ENCODE peak calls at places on chromosome 15, in nine cellular contexts. R is GM23248, F is PC-9, X is PC-3, Z is OCI-LY7, M is HCT116, J is Karpas-422, A is SK-N-SH, D is MM.1S. E is an unnamed sample. For H3K9me2, the result is how much of the 10 kb centered on the place peaks cover.

GRCh38 chr15:68504721-68505090 is 72.7 kb upstream of the ITGA11 start:
- DNase-seq in M (no peak), Z (no peak), A (no peak), J (no peak), F (no peak), D (no peak), R (no peak), X (no peak), E (no peak)

GRCh38 chr15:69086427-69087205 is 72.1 kb downstream of the NOX5 start:
- DNase-seq in Z (no peak), F (no peak), D (no peak), A (no peak), M (no peak), R (no peak), J (no peak), X (no peak), E (peak)

GRCh38 chr15:31489281-31489680 is 162.6 kb downstream of the KLF13 start:
- DNase-seq in A (no peak), R (no peak), D (no peak), F (no peak), J (no peak), Z (no peak), M (no peak), X (no peak), E (no peak)

GRCh38 chr15:93202405-93202804 is 113.4 kb upstream of the RGMA start:
- DNase-seq in R (no peak), D (no peak), Z (no peak), A (no peak), X (no peak), J (no peak), M (no peak), F (no peak), E (no peak)

GRCh38 chr15:83380026-83380425 is 67.1 kb upstream of the SH3GL3 start:
- DNase-seq in M (peak), F (no peak), J (no peak), A (no peak), X (peak), Z (no peak), R (peak), D (no peak), E (no peak)

GRCh38 chr15:69038508-69038907 is 24.0 kb downstream of the NOX5 start:
- DNase-seq in X (no peak), Z (no peak), M (no peak), J (no peak), R (no peak), F (no peak), A (no peak), D (no peak), E (no peak)

GRCh38 chr15:49331951-49332350 is 91.1 kb upstream of the FGF7 start:
- DNase-seq in R (peak), D (no peak), Z (no peak), A (no peak), M (no peak), J (no peak), X (no peak), F (no peak), E (no peak)

GRCh38 chr15:53837263-53837662 is 77.8 kb upstream of the WDR72 start:
- DNase-seq in D (peak), F (no peak), A (no peak), Z (no peak), R (no peak), X (peak), M (no peak), J (no peak), E (peak)

GRCh38 chr15:35139822-35140221 is 54.7 kb upstream of the NANOGP8 start:
- DNase-seq in F (no peak), R (no peak), M (no peak), J (no peak), D (no peak), A (no peak), X (no peak), Z (no peak), E (no peak)

GRCh38 chr15:50377867-50378751 is 23.1 kb upstream of the GABPB1 start:
- DNase-seq in M (no peak), F (no peak), Z (peak), J (no peak), R (no peak), D (no peak), A (no peak), X (no peak), E (no peak)

GRCh38 chr15:87973456-87974215 is 282.9 kb downstream of the NTRK3 start:
- DNase-seq in X (peak), A (no peak), Z (no peak), M (no peak), J (no peak), D (no peak), R (no peak), F (no peak), E (no peak)

GRCh38 chr15:34182942-34183341 is 27.0 kb downstream of the KATNBL1 start:
- DNase-seq in J (no peak), M (no peak), D (no peak), F (peak), Z (no peak), R (no peak), X (peak), A (no peak), E (peak)

GRCh38 chr15:45106002-45106790 is 7.8 kb downstream of the DUOX2 start:
- DNase-seq in Z (no peak), A (no peak), F (no peak), J (no peak), M (no peak), R (no peak), D (no peak), X (no peak), E (no peak)

GRCh38 chr15:77974098-77974414 is 103.5 kb downstream of the TBC1D2B start:
- DNase-seq in X (no peak), M (no peak), F (peak), R (peak), J (no peak), A (peak), Z (no peak), D (no peak), E (no peak)

GRCh38 chr15:89329329-89330084 is 5.1 kb downstream of the POLG start:
- DNase-seq in M (no peak), R (no peak), D (no peak), Z (no peak), F (no peak), X (no peak), J (no peak), A (no peak), E (no peak)

GRCh38 chr15:47861186-47861585 is 143.9 kb downstream of the SEMA6D start:
- DNase-seq in M (no peak), X (no peak), Z (no peak), J (no peak), D (no peak), A (no peak), R (no peak), F (no peak), E (no peak)

GRCh38 chr15:99143655-99144610 is 39.1 kb downstream of the SYNM start:
- DNase-seq in J (no peak), R (peak), A (no peak), D (no peak), X (no peak), Z (no peak), F (no peak), M (no peak), E (no peak)

GRCh38 chr15:62922514-62922913 is 120.0 kb upstream of the TPM1 start:
- DNase-seq in M (no peak), A (no peak), X (no peak), R (no peak), Z (no peak), D (no peak), F (no peak), J (no peak), E (no peak)

GRCh38 chr15:65885668-65886218 is 16.5 kb downstream of the RAB11A start:
- DNase-seq in M (no peak), R (no peak), A (no peak), F (no peak), D (no peak), X (no peak), J (no peak), Z (no peak), E (no peak)

GRCh38 chr15:89912674-89913396 is at the start of gene ARPIN:
- DNase-seq in F (peak), D (no peak), A (peak), R (peak), M (no peak), Z (no peak), J (no peak), X (peak), E (peak)

GRCh38 chr15:51493892-51494291 is 128.7 kb downstream of the DMXL2 start:
- DNase-seq in M (no peak), D (no peak), R (peak), F (no peak), X (peak), J (no peak), Z (no peak), A (no peak), E (no peak)

GRCh38 chr15:50953302-50953701 is 44.8 kb downstream of the AP4E1 start:
- DNase-seq in F (no peak), A (no peak), X (peak), D (no peak), Z (no peak), J (no peak), M (peak), R (peak), E (no peak)

GRCh38 chr15:25579127-25579526 is 140.3 kb upstream of the UBE3A start:
- DNase-seq in D (no peak), X (no peak), F (no peak), R (no peak), Z (no peak), M (no peak), J (no peak), A (no peak), E (no peak)

GRCh38 chr15:43930079-43930478 is 103.3 kb downstream of the WDR76 start:
- DNase-seq in M (no peak), F (peak), D (no peak), X (no peak), J (no peak), Z (no peak), R (peak), A (no peak), E (peak)

GRCh38 chr15:80168421-80168820 is 15.6 kb downstream of the FAH start:
- DNase-seq in F (no peak), M (no peak), J (no peak), A (no peak), D (no peak), Z (no peak), X (no peak), R (no peak), E (no peak)

GRCh38 chr15:26771168-26771916 is 1.5 kb downstream of the GABRB3 start:
- DNase-seq in X (peak), Z (no peak), R (peak), J (no peak), F (no peak), D (no peak), A (peak), M (no peak), E (peak)

GRCh38 chr15:90828111-90828510 is 40.3 kb upstream of the FURIN start:
- DNase-seq in D (no peak), A (peak), X (no peak), F (no peak), R (no peak), J (no peak), Z (no peak), M (no peak), E (no peak)

GRCh38 chr15:100333236-100333635 is 8.5 kb downstream of the ADAMTS17 start:
- DNase-seq in R (no peak), A (no peak), F (no peak), D (no peak), J (no peak), X (no peak), M (no peak), Z (no peak), E (no peak)

GRCh38 chr15:69388259-69388658 is 25.9 kb upstream of the KIF23 start:
- DNase-seq in D (no peak), R (peak), M (no peak), X (peak), J (no peak), A (no peak), F (peak), Z (no peak), E (no peak)

GRCh38 chr15:78033864-78034263 is 43.6 kb downstream of the TBC1D2B start:
- DNase-seq in J (no peak), M (no peak), D (peak), R (no peak), A (no peak), X (no peak), F (no peak), Z (no peak), E (no peak)

GRCh38 chr15:99452010-99452409 is 113.8 kb upstream of the MEF2A start:
- DNase-seq in D (no peak), X (no peak), J (no peak), F (no peak), M (no peak), R (no peak), A (no peak), Z (no peak), E (no peak)

GRCh38 chr15:35394416-35394815 is 151.5 kb downstream of the DPH6 start:
- DNase-seq in J (no peak), D (no peak), M (no peak), Z (no peak), R (no peak), X (no peak), A (no peak), F (no peak), E (no peak)

GRCh38 chr15:65655026-65655425 is 33.3 kb downstream of the SLC24A1 start:
- DNase-seq in Z (no peak), J (no peak), D (no peak), A (no peak), M (no peak), F (no peak), X (peak), R (peak), E (no peak)

GRCh38 chr15:65365229-65365628 is 12.6 kb downstream of the IGDCC3 start:
- DNase-seq in F (peak), R (no peak), X (peak), J (no peak), A (no peak), D (no peak), Z (no peak), M (no peak), E (peak)

GRCh38 chr15:55990071-55990470 is 3.3 kb downstream of the NEDD4 start:
- DNase-seq in J (no peak), F (no peak), R (no peak), M (no peak), D (no peak), X (no peak), A (no peak), Z (no peak), E (no peak)

GRCh38 chr15:66834863-66835557 is 133.0 kb downstream of the SMAD6 start:
- DNase-seq in A (no peak), F (peak), J (no peak), X (no peak), R (no peak), D (no peak), M (no peak), Z (no peak), E (peak)

DNA sequence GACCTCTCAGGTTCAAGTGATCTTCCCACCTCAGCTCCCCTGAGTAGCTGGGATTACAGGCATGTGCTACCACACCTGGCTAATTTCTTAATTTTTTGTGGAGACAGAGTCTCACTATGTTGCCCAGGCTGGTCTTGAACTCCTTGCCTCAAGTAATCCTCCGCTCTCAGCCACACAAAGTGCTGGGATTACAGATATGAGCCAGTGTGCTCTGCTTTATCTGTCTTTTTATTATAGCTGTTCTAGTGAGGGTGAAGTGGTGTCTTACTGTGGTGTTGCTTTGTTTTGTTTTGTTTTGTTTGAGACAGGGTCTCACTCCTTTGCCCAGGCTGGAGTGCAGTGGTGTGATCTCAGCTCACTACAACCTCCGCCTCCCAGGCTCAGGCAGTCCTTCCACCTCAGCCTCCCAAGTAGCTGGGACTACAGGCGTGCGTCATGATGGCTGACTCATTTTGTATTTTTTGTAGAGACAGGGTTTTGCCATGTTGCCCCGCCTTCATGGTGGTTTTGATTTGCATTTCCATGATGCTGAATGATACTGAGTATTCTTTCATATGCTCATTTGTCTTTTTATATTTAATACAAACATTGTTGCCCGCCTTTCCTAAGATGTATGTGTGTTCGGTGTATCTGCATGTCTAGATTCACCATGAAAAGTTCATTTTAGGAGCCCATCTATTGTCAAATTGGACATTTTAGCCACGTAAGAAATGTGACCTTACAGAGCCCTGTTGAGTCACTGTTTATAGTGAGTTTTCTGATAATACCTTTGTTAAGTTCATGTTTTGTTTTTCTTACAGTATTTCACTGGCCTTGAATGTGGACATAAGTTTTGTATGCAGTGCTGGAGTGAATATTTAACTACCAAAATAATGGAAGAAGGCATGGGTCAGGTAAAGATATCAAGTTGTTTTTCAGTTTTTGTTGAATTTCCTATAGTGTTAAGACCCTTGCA is 80.6 kb downstream of the ARIH1 start:
- DNase-seq in R (peak), D (no peak), F (peak), A (no peak), X (peak), M (no peak), J (no peak), Z (no peak), E (no peak)
- H3K9me2 ChIP-seq in R (under half), D (under half), F (under half), A (under half), X (under half), M (under half), J (under half), Z (under half), E (under half)

DNA sequence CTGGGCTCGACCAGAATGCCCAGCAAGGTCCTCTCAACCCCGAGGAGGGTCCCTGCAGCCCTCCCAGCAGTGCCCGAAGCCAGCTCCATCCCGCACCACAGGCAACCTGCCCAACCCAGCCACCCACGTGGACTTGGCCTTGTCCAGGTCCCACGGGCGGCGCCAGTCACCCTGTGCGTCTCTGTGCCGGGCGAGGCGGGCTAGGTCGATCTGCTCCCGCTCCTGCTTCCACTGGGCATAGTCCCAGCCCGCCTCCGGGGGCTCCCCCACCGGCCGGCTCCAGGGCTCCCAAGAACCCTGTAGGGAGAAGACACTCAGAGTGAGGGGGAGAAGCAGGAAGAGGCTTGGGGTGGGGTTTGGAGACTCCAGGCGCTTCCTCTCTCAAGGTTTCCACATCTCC is 3.1 kb downstream of the CCDC9B start:
- DNase-seq in M (no peak), F (no peak), X (no peak), Z (no peak), D (no peak), R (no peak), A (peak), J (no peak), E (no peak)
- H3K4me3 ChIP-seq in M (no peak), F (peak), X (peak), Z (no peak), D (no peak), R (peak), A (peak), J (no peak), E (peak)

GRCh38 chr15:61422773-61423172 is 193.7 kb upstream of the RORA start:
- DNase-seq in M (no peak), F (no peak), J (no peak), D (no peak), Z (no peak), R (no peak), X (no peak), A (no peak), E (no peak)
- H3K9me2 ChIP-seq in M (under half), F (under half), J (under half), D (under half), Z (under half), R (under half), X (under half), A (under half), E (under half)

GRCh38 chr15:58793862-58794261 is 22.8 kb downstream of the MINDY2 start:
- DNase-seq in R (no peak), A (no peak), X (no peak), F (peak), M (no peak), D (no peak), Z (no peak), J (peak), E (peak)
- H3K4me3 ChIP-seq in R (no peak), A (no peak), X (no peak), F (no peak), M (no peak), D (no peak), Z (no peak), J (no peak), E (no peak)

GRCh38 chr15:57041416-57041815 is 123.0 kb downstream of the TCF12 start:
- DNase-seq in Z (no peak), X (no peak), M (no peak), D (no peak), F (no peak), J (no peak), A (no peak), R (no peak), E (no peak)
- H3K9me2 ChIP-seq in Z (under half), X (under half), M (under half), D (under half), F (under half), J (under half), A (under half), R (under half), E (under half)

GRCh38 chr15:57379487-57379886 is 3.2 kb downstream of the CGNL1 start:
- DNase-seq in Z (no peak), F (no peak), X (no peak), J (no peak), R (no peak), M (no peak), A (no peak), D (no peak), E (no peak)

GRCh38 chr15:57375827-57376694 is at the start of gene CGNL1:
- DNase-seq in R (peak), X (peak), Z (no peak), F (peak), M (no peak), D (no peak), J (no peak), A (peak), E (peak)

GRCh38 chr15:57377478-57377847 is 1.2 kb downstream of the CGNL1 start:
- DNase-seq in X (peak), Z (no peak), F (no peak), J (no peak), M (peak), R (no peak), A (no peak), D (no peak), E (no peak)

GRCh38 chr15:57373882-57374276 is 2.4 kb upstream of the CGNL1 start:
- DNase-seq in X (no peak), A (no peak), R (no peak), J (no peak), Z (no peak), M (no peak), D (no peak), F (no peak), E (no peak)

DNA sequence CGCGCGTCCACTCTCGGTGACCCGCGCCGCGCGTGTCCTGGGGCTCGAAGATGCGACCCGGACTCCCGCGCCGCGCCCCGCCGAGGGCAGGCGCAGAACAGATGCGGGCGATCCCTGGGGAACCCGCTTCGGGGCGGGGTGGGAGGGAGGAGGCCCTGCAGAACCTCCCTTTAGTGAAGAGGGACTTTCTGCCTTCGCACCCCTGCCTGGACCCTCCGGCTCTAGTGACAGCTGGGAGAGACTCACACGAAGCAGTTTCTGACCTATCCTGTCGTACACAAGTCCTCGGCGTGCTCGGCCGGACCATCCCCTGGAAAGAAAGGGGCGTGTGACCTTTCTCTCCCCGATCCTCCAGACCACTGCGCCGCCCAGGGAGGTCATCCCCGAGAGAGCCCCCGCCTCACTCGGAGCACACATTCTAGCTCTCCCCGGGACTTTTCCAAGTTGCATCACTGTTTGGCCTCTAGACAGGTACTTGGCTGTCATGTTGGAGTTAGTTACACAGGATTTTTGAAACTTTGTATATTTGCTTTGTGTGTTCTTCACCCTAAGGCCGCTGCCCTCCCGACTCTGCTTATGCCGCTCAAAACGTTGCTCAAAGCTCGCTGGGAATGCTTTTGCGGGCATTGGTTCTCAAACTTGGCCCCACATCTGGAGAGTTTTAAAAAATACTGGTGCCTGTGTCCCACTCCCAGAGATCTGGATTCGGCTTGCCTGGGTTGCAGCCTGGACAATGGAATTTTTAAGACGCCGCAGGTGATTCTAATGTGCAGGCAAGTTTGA is 581 bp downstream of the CGNL1 start:
- DNase-seq in J (no peak), X (no peak), A (no peak), R (peak), Z (no peak), F (peak), M (no peak), D (no peak), E (peak)
- H3K4me3 ChIP-seq in J (no peak), X (peak), A (peak), R (peak), Z (no peak), F (peak), M (peak), D (no peak), E (peak)